ENCODE peak calls at places on chromosomes 12 and 14, in four cellular contexts. G is GM12878, X is HepG2, N is K562. A is an unnamed sample.

GRCh38 chr12:12613334-12613733 is 1.7 kb downstream of the CREBL2 start:
- DNase-seq in G (no peak), N (no peak), X (no peak), A (no peak)

GRCh38 chr14:28142400-28143015 is 624.1 kb upstream of the FOXG1 start:
- DNase-seq in G (no peak), N (no peak), X (no peak), A (peak)

GRCh38 chr12:33566403-33566802 is 126.8 kb upstream of the SYT10 start:
- DNase-seq in X (no peak), G (no peak), N (no peak), A (no peak)

GRCh38 chr12:111438501-111438900 is 32.8 kb downstream of the SH2B3 start:
- DNase-seq in N (no peak), X (no peak), G (no peak), A (no peak)

GRCh38 chr14:95437715-95438114 is 78.7 kb downstream of the SYNE3 start:
- DNase-seq in X (no peak), N (no peak), G (no peak), A (no peak)

GRCh38 chr14:70670992-70671651 is 29.4 kb downstream of the TTC9 start:
- DNase-seq in G (no peak), N (no peak), X (no peak), A (no peak)

GRCh38 chr14:102568115-102568614 is 24.3 kb upstream of the RCOR1 start:
- DNase-seq in G (no peak), N (peak), X (peak), A (peak)

GRCh38 chr14:93994919-93995682 is 2.0 kb upstream of the CCDC197 start:
- DNase-seq in X (no peak), G (no peak), N (no peak), A (peak)

GRCh38 chr12:106058256-106059182 is 80.2 kb downstream of the NUAK1 start:
- DNase-seq in G (no peak), X (no peak), N (no peak), A (no peak)

GRCh38 chr12:102912258-102912657 is 4.8 kb downstream of the PAH start:
- DNase-seq in X (no peak), G (no peak), N (no peak), A (no peak)

GRCh38 chr12:92042791-92043531 is 102.7 kb downstream of the BTG1 start:
- DNase-seq in N (no peak), X (no peak), G (no peak), A (no peak)

GRCh38 chr14:70000601-70001000 is 121.4 kb downstream of the SMOC1 start:
- DNase-seq in X (no peak), N (no peak), G (no peak), A (no peak)

GRCh38 chr12:25249951-25250738 is 584 bp downstream of the KRAS start:
- DNase-seq in G (no peak), X (no peak), N (peak), A (peak)

GRCh38 chr12:116539905-116540482 is 19.2 kb upstream of the MAP1LC3B2 start:
- DNase-seq in N (no peak), G (no peak), X (no peak), A (no peak)
- TF ChIP-seq POLR2AphosphoS2 in N (no peak), G (no peak), X (no peak), A (no peak)

GRCh38 chr14:23478109-23478698 is 8.7 kb downstream of the NGDN start:
- DNase-seq in N (peak), G (peak), X (peak), A (peak)
- TF ChIP-seq RFX5 in N (no peak), G (no peak), X (no peak), A (no peak)

DNA sequence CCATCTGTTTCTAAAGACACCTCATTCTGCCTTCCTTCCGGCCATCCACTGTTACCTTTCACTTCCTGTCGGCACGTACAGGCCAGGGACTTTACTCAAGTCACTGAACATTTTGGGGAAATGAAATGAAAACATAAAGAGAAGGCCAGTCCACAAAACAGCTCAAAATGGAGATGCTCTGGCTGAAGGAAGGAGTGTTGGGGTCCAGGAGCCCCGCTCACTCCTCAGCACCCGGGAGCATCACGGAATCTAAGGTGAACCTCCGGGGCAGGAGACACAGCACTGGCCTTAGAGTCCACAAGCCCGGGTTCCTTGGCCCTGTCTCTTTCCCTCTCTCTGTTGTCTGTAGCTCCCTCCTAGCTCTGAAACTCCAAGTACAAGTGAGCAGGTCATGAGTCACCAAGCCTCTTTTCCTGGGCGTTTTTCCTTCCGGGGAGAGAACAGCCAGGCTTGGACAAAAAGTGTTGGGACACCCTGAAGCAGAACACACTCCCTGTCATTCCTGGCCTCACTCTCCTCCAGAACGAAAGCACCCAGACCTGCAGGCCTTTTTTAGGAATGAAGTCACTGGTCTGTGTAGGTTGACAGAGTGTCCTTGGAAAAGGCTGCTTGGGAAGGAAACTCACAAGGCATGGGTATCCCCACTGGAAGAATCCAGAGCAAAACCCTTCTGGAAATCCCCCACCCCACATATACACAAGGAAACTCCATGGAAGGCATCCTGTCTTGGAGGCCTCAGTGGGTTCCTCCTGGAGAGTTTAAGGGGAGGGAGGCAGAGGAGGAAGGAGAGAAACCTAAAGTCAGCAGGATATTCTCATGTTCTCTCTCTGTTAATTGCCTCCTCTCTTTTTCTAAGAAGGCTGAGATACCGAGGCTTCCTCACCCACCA is 245.3 kb downstream of the ZFP36L1 start:
- DNase-seq in N (no peak), X (no peak), G (no peak), A (peak)
- TF ChIP-seq CHD4 in N (no peak), X (no peak), G (no peak), A (no peak)

DNA sequence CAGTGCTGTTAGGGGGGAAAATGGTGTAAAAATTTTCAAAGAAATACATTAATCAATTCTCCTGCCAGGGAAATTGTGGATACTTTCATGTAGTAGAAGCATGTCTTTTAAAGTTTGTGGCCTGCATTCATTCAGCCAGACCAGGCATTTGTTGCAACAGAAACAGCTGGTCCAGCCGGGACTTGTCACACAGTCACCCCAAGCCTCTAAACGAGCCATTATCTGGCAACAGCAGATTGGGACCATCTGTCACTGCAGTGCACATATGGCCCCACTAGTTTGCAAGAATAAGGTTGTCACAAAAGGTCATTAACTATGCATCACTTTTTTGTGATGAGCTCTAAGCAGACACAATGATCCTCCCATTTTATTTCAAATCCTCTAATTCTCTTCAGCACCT is 193.9 kb downstream of the PHLDA1 start:
- DNase-seq in G (no peak), X (no peak), N (peak), A (no peak)
- TF ChIP-seq POLR2AphosphoS2 in G (no peak), X (no peak), N (no peak), A (no peak)